ENCODE peak calls at places on chromosomes 1 and 21, in ten cellular contexts. E is AG09319, S is AG09309, H is fibroblast of lung, U is heart right ventricle, G is A549, N is hepatocyte, R is AG10803, V is neural crest cell, P is colonic mucosa. T is an unnamed sample.

GRCh38 chr21:39071623-39072214 is 111.5 kb downstream of the PSMG1 start:
- DNase-seq in G (no peak), V (no peak), H (peak), P (no peak), N (peak), S (peak), U (no peak), E (peak), R (peak), T (no peak)

GRCh38 chr1:186655877-186656276 is 24.3 kb downstream of the PTGS2 start:
- DNase-seq in G (no peak), V (no peak), P (no peak), R (no peak), S (no peak), N (no peak), U (no peak), E (no peak), H (no peak), T (no peak)

GRCh38 chr1:226632922-226633351 is 84.4 kb downstream of the STUM start:
- DNase-seq in R (no peak), U (no peak), E (no peak), P (no peak), N (no peak), H (no peak), V (no peak), S (no peak), G (no peak), T (no peak)

GRCh38 chr1:58308206-58308605 is 238.3 kb downstream of the OMA1 start:
- DNase-seq in P (no peak), H (no peak), U (no peak), G (no peak), V (no peak), E (no peak), S (no peak), R (no peak), N (no peak), T (no peak)

GRCh38 chr1:42937141-42937696 is 21.4 kb downstream of the SLC2A1 start:
- DNase-seq in P (peak), N (no peak), V (no peak), E (no peak), U (no peak), S (no peak), H (peak), G (peak), R (peak), T (peak)

GRCh38 chr1:152151646-152152045 is 7.4 kb downstream of the RPTN start:
- DNase-seq in V (no peak), P (no peak), S (no peak), R (peak), E (no peak), G (no peak), H (no peak), N (no peak), U (no peak), T (no peak)

GRCh38 chr1:97084566-97084965 is 363.0 kb downstream of the PTBP2 start:
- DNase-seq in R (peak), U (no peak), H (peak), N (no peak), S (no peak), E (no peak), V (no peak), P (no peak), G (no peak), T (no peak)

GRCh38 chr1:173411835-173412742 is 65.0 kb upstream of the PRDX6 start:
- DNase-seq in R (peak), E (peak), H (peak), N (no peak), S (peak), U (no peak), P (no peak), V (no peak), G (peak), T (peak)

GRCh38 chr1:164602142-164602429 is 43.1 kb downstream of the PBX1 start:
- DNase-seq in S (no peak), E (no peak), H (no peak), P (peak), N (peak), U (no peak), R (no peak), G (no peak), V (no peak), T (no peak)

GRCh38 chr1:59243544-59243943 is 53.4 kb upstream of the FGGY start:
- DNase-seq in V (no peak), U (no peak), N (no peak), G (no peak), E (no peak), P (no peak), S (no peak), R (no peak), H (no peak), T (no peak)

GRCh38 chr1:217138839-217139466 is 415.7 kb upstream of the ESRRG start:
- DNase-seq in H (no peak), R (no peak), U (no peak), E (no peak), P (no peak), V (peak), N (no peak), G (no peak), S (no peak), T (no peak)

GRCh38 chr21:33980276-33980916 is 64.8 kb upstream of the ATP5PO start:
- DNase-seq in P (no peak), V (no peak), N (no peak), G (no peak), H (no peak), E (no peak), S (no peak), U (no peak), R (no peak), T (peak)

GRCh38 chr1:9413877-9414213 is 121.2 kb downstream of the SPSB1 start:
- DNase-seq in N (no peak), G (no peak), E (no peak), U (peak), R (no peak), H (peak), S (peak), V (no peak), P (no peak), T (no peak)

GRCh38 chr1:221832617-221833016 is 90.7 kb upstream of the DUSP10 start:
- DNase-seq in R (no peak), S (no peak), U (peak), N (no peak), H (no peak), P (no peak), E (no peak), V (no peak), G (no peak), T (peak)

GRCh38 chr1:233478611-233479010 is 135.3 kb upstream of the KCNK1 start:
- DNase-seq in U (no peak), H (no peak), V (no peak), E (no peak), S (no peak), G (no peak), R (no peak), P (no peak), N (no peak), T (no peak)

GRCh38 chr1:75643460-75643859 is 32.5 kb upstream of the SLC44A5 start:
- DNase-seq in G (no peak), R (no peak), P (no peak), N (no peak), E (no peak), S (no peak), V (no peak), U (no peak), H (no peak), T (peak)

GRCh38 chr1:31483012-31483946 is 70.3 kb downstream of the SERINC2 start:
- DNase-seq in U (no peak), H (peak), E (peak), V (no peak), N (peak), P (peak), S (peak), R (peak), G (peak), T (peak)

GRCh38 chr1:9455487-9456237 is 83.6 kb upstream of the SLC25A33 start:
- DNase-seq in U (peak), E (no peak), P (peak), G (peak), V (peak), R (peak), N (peak), H (peak), S (no peak), T (peak)

GRCh38 chr21:14482165-14482564 is 64.0 kb downstream of the SAMSN1 start:
- DNase-seq in S (no peak), E (no peak), N (no peak), V (no peak), H (no peak), U (no peak), P (no peak), G (no peak), R (no peak), T (no peak)

GRCh38 chr21:26820473-26820872 is 24.7 kb downstream of the ADAMTS1 start:
- DNase-seq in H (no peak), G (no peak), S (no peak), R (no peak), E (no peak), V (no peak), P (no peak), N (no peak), U (no peak), T (no peak)

GRCh38 chr1:212928323-212929281 is 21.7 kb upstream of the VASH2 start:
- DNase-seq in G (no peak), H (peak), N (peak), R (peak), S (no peak), V (no peak), U (no peak), P (no peak), E (no peak), T (no peak)

GRCh38 chr1:173161510-173162221 is 45.5 kb downstream of the TNFSF4 start:
- DNase-seq in G (no peak), P (no peak), V (no peak), R (peak), E (no peak), S (peak), N (no peak), U (no peak), H (peak), T (peak)

GRCh38 chr1:234941711-234942320 is 186.8 kb downstream of the TOMM20 start:
- DNase-seq in N (no peak), U (no peak), H (peak), G (no peak), E (no peak), S (no peak), V (no peak), R (no peak), P (no peak), T (no peak)

GRCh38 chr21:26810266-26810665 is 34.9 kb downstream of the ADAMTS1 start:
- DNase-seq in P (no peak), G (no peak), R (peak), E (no peak), N (no peak), H (no peak), V (no peak), U (no peak), S (no peak), T (no peak)

GRCh38 chr1:198214924-198215323 is 58.1 kb downstream of the NEK7 start:
- DNase-seq in N (no peak), H (no peak), R (no peak), G (no peak), S (no peak), E (no peak), U (no peak), P (no peak), V (no peak), T (no peak)

GRCh38 chr1:18949689-18950414 is 6.6 kb downstream of the IFFO2 start:
- DNase-seq in V (peak), P (no peak), H (peak), R (peak), U (no peak), N (no peak), G (peak), S (no peak), E (no peak), T (peak)

GRCh38 chr1:25858906-25859789 is at the start of gene AUNIP:
- DNase-seq in U (peak), V (peak), S (peak), N (peak), H (peak), E (peak), R (peak), G (peak), P (peak), T (peak)

GRCh38 chr1:59393211-59394180 is 96.6 kb downstream of the FGGY start:
- DNase-seq in H (peak), V (peak), S (peak), N (peak), U (peak), G (no peak), R (peak), E (peak), P (peak), T (no peak)

GRCh38 chr1:8941906-8942305 is 3.8 kb upstream of the CA6 start:
- DNase-seq in G (peak), H (peak), R (peak), E (no peak), U (no peak), N (peak), P (no peak), V (no peak), S (peak), T (peak)

GRCh38 chr1:39646232-39647081 is 7.0 kb upstream of the HEYL start:
- DNase-seq in P (peak), V (no peak), U (peak), S (no peak), G (no peak), E (peak), R (peak), N (peak), H (no peak), T (no peak)

GRCh38 chr21:46055863-46056281 is 42.0 kb upstream of the COL6A2 start:
- DNase-seq in G (no peak), N (no peak), H (peak), U (no peak), R (no peak), P (no peak), S (no peak), V (no peak), E (no peak), T (no peak)

GRCh38 chr1:110513511-110513910 is 5.5 kb downstream of the KCNA10 start:
- DNase-seq in S (no peak), H (peak), G (no peak), P (no peak), N (peak), E (no peak), V (no peak), U (no peak), R (no peak), T (peak)

GRCh38 chr1:230883964-230884363 is 15.6 kb upstream of the C1orf198 start:
- DNase-seq in E (no peak), P (no peak), R (no peak), N (no peak), S (no peak), V (no peak), U (no peak), G (no peak), H (no peak), T (no peak)

GRCh38 chr1:205504311-205505075 is at the start of gene CDK18:
- DNase-seq in P (peak), S (no peak), V (peak), R (no peak), E (no peak), N (peak), H (peak), G (no peak), U (peak), T (peak)

GRCh38 chr1:63134501-63135173 is 187.7 kb upstream of the FOXD3 start:
- DNase-seq in E (no peak), H (no peak), G (no peak), V (no peak), U (no peak), S (no peak), R (no peak), N (no peak), P (no peak), T (no peak)

GRCh38 chr1:235954306-235955283 is 87.9 kb upstream of the LYST start:
- DNase-seq in H (peak), N (no peak), P (peak), E (no peak), U (peak), R (peak), V (no peak), S (no peak), G (no peak), T (no peak)

GRCh38 chr1:8463144-8463927 is 145.4 kb downstream of the SLC45A1 start:
- DNase-seq in R (peak), S (no peak), V (no peak), N (peak), G (no peak), P (peak), E (peak), H (peak), U (no peak), T (no peak)

GRCh38 chr1:24688621-24689195 is 45.6 kb downstream of the SRRM1 start:
- DNase-seq in E (no peak), H (peak), S (no peak), G (peak), R (peak), P (peak), U (peak), N (peak), V (peak), T (peak)

GRCh38 chr1:43991476-43992231 is at the start of gene CCDC24:
- DNase-seq in G (peak), E (peak), N (peak), V (peak), R (peak), P (peak), U (peak), S (no peak), H (peak), T (peak)
- TF ChIP-seq CTCF in G (no peak), E (no peak), N (no peak), V (no peak), R (no peak), P (no peak), U (no peak), S (no peak), H (no peak), T (no peak)

GRCh38 chr21:32467291-32467690 is 54.8 kb downstream of the EVA1C start:
- DNase-seq in R (no peak), G (no peak), U (no peak), H (no peak), V (no peak), S (no peak), P (no peak), N (no peak), E (no peak), T (no peak)
- TF ChIP-seq CTCF in R (no peak), G (no peak), U (no peak), H (no peak), V (no peak), S (no peak), P (no peak), N (no peak), E (no peak), T (no peak)

DNA sequence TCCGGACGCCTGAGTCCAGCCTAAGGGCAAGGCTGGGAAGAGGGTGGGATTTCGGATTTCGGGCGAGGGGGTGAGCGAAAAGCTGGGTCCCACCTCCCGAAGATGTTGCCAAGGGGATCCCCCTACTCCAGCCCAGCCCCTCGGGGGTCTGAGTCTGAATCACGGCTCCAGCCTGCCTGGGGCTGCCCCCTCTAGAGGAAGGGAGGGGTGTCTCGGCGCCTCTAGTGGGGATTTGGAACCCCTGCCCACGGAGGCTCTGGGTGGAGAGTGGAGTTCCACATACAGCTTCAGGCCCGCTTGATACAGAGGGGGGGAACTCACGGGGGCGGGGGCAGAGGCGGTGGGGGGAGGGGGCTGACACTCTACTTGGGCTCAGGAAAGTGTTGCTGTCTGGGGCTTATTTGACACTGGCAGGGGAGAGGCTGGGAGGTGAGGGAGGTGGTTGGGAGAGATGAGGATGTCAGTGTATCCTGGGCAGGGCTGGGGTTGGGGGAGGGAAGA is 686 bp downstream of the KIRREL1 start:
- DNase-seq in V (no peak), N (peak), R (no peak), H (no peak), E (no peak), G (no peak), U (peak), P (no peak), S (no peak), T (peak)
- TF ChIP-seq CTCF in V (peak), N (peak), R (peak), H (peak), E (peak), G (no peak), U (no peak), P (no peak), S (peak), T (no peak)

DNA sequence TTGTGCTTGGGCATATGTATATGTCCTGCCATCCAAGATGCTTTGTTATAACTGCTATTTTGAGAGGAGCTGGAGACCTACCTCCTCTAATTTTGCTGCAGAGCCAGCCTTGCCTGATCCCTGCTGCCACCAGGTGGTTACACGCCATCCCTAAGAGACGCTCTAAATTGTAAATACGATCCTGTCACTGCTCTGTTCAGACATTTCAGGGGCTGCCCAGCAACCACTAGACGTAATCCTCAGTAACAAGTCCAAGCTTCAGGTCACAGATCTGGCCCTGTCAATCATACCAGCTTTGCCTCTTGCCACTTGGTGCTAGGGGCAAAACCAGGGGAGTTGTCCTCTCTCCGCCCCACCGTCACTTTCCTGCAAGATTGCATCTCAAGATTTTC is 32.9 kb downstream of the GPA33 start:
- DNase-seq in N (peak), E (no peak), U (no peak), G (peak), H (peak), P (no peak), R (peak), S (no peak), V (peak), T (peak)
- TF ChIP-seq CTCF in N (peak), E (peak), U (no peak), G (peak), H (no peak), P (no peak), R (peak), S (peak), V (peak), T (peak)

DNA sequence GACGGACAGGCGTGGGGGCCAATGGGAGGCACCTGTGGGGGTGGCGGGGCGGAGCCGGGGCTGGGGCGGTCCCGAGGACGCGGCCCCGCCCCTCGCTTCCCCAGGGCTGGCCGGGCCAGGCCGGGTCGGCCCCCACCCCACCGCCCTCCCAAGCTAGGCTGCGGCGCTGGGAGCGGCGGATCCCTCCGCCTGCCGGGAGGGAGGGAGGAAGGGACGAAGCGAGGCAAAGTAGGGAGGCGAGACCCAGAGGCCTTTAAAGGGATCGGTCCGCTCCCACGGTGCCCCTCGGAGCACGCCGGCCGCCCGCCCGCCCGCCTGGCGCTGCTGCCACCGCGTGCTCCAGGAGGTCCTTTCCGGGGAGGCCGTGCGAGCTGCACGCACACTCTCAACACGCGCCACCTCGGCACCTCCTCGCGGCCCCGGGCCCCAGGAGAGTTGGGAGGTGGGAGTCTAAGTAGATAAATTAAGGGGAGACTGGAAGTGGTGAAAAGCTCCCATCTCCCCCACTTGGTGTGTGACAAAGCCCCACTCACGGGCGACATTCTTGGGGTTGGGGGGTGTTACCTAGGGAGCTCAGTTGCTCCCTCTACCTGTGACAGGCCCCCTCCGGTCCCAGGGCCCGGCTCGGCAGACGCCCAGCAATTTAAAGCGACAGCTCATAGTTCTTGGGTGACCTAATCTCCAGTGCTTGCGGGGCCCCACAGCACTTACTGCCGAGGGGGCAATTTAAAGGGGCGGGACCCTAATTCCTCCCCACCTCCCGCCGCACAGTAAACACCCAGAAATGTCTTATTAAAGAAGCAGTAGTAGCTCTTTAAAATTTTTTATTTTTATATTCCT is 492 bp upstream of the MEF2D start:
- DNase-seq in N (peak), P (peak), S (peak), G (peak), U (peak), H (peak), R (peak), V (peak), E (peak), T (peak)
- TF ChIP-seq CTCF in N (peak), P (peak), S (peak), G (peak), U (peak), H (peak), R (peak), V (peak), E (peak), T (peak)